ENCODE peak calls at places on chromosomes 5 and 9, in five cellular contexts. K is T-helper 2 cell; U is stimulated activated CD4-positive, alpha-beta T cell treated with anti-CD3 and anti-CD28 coated beads, Interleukin-1b, Interleukin-23, amount 100 ng/mL, for 1 hour; L is WERI-Rb-1; F is ovary. S is an unnamed sample.

GRCh38 chr5:105877592-105877991 is 1793.1 kb downstream of the EFNA5 start:
- DNase-seq in K (no peak), F (no peak), L (no peak), U (no peak), S (no peak)

GRCh38 chr5:133247881-133248642 is 196.2 kb downstream of the HSPA4 start:
- DNase-seq in L (peak), K (no peak), F (no peak), U (no peak), S (peak)

GRCh38 chr5:135930029-135930948 is 24.5 kb downstream of the LECT2 start:
- DNase-seq in F (no peak), L (peak), K (no peak), U (no peak), S (no peak)

GRCh38 chr5:123628860-123629544 is 117.0 kb downstream of the CSNK1G3 start:
- DNase-seq in F (no peak), U (no peak), L (no peak), K (no peak), S (no peak)

GRCh38 chr5:1445895-1446601 is 808 bp upstream of the SLC6A3 start:
- DNase-seq in K (no peak), F (no peak), U (no peak), L (no peak), S (no peak)

GRCh38 chr5:1099931-1100651 is 11.8 kb downstream of the SLC12A7 start:
- DNase-seq in L (no peak), K (no peak), U (no peak), F (no peak), S (no peak)

GRCh38 chr5:97192580-97193421 is 9.8 kb upstream of the RIOK2 start:
- DNase-seq in F (no peak), U (no peak), K (no peak), L (peak), S (no peak)

GRCh38 chr9:36572515-36573418 is at the start of gene MELK:
- DNase-seq in F (peak), U (peak), K (peak), L (peak), S (peak)

GRCh38 chr9:20683351-20684034 is 566 bp upstream of the FOCAD start:
- DNase-seq in K (no peak), F (peak), L (no peak), U (no peak), S (no peak)

GRCh38 chr9:1978941-1979340 is 36.2 kb upstream of the SMARCA2 start:
- DNase-seq in U (no peak), F (no peak), K (no peak), L (peak), S (no peak)

GRCh38 chr9:23850242-23851023 is 24.4 kb upstream of the ELAVL2 start:
- DNase-seq in U (no peak), L (peak), K (no peak), F (no peak), S (peak)

GRCh38 chr5:59587489-59588337 is 305.8 kb downstream of the PDE4D start:
- DNase-seq in U (no peak), F (no peak), L (peak), K (no peak), S (peak)

GRCh38 chr9:118271936-118272335 is 567.7 kb downstream of the TLR4 start:
- DNase-seq in U (no peak), K (no peak), L (no peak), F (no peak), S (no peak)

GRCh38 chr5:78706825-78707224 is 58.3 kb upstream of the LHFPL2 start:
- DNase-seq in L (no peak), K (no peak), U (no peak), F (no peak), S (no peak)

GRCh38 chr5:15431923-15432322 is 68.1 kb upstream of the FBXL7 start:
- DNase-seq in U (no peak), K (no peak), L (no peak), F (no peak), S (no peak)

GRCh38 chr5:111984044-111984443 is 227.1 kb upstream of the NREP start:
- DNase-seq in F (no peak), K (no peak), L (no peak), U (no peak), S (no peak)

GRCh38 chr5:111960466-111961215 is 203.6 kb upstream of the NREP start:
- DNase-seq in U (no peak), K (no peak), F (no peak), L (no peak), S (no peak)